ENCODE peak calls at places on chromosomes 13 and 19, in ten cellular contexts. One of them, this sample, is unnamed.

GRCh38 chr19:10818306-10819123 is 17.5 kb downstream of the TMED1 start:
- DNase-seq in RPMI8226: no peak
- DNase-seq in stimulated activated CD8-positive, alpha-beta memory T cell treated with anti-CD3 and anti-CD28 coated beads, Interleukin-12 subunit alpha, Interleukin-12 subunit beta, amount 100 ng/mL, for 1 hour: no peak
- DNase-seq in activated CD4-positive, alpha-beta T cell treated with anti-CD3 and anti-CD28 coated beads for 1 hour: no peak
- DNase-seq in psoas muscle: no peak
- DNase-seq in IMR-90: no peak
- DNase-seq in Calu3: no peak
- DNase-seq in neural crest cell: no peak
- DNase-seq in cerebellum: peak; percentile 32
- DNase-seq in HTR-8/SVneo: no peak
- DNase-seq in this sample: no peak

GRCh38 chr13:51675877-51676276 is 91.6 kb downstream of the WDFY2 start:
- DNase-seq in cerebellum: no peak
- DNase-seq in neural crest cell: no peak
- DNase-seq in IMR-90: no peak
- DNase-seq in Calu3: no peak
- DNase-seq in activated CD4-positive, alpha-beta T cell treated with anti-CD3 and anti-CD28 coated beads for 1 hour: no peak
- DNase-seq in psoas muscle: no peak
- DNase-seq in HTR-8/SVneo: no peak
- DNase-seq in RPMI8226: no peak
- DNase-seq in stimulated activated CD8-positive, alpha-beta memory T cell treated with anti-CD3 and anti-CD28 coated beads, Interleukin-12 subunit alpha, Interleukin-12 subunit beta, amount 100 ng/mL, for 1 hour: no peak
- DNase-seq in this sample: no peak

GRCh38 chr13:31192306-31192705 is 7.5 kb upstream of the B3GLCT start:
- DNase-seq in activated CD4-positive, alpha-beta T cell treated with anti-CD3 and anti-CD28 coated beads for 1 hour: no peak
- DNase-seq in HTR-8/SVneo: no peak
- DNase-seq in IMR-90: no peak
- DNase-seq in RPMI8226: no peak
- DNase-seq in neural crest cell: no peak
- DNase-seq in stimulated activated CD8-positive, alpha-beta memory T cell treated with anti-CD3 and anti-CD28 coated beads, Interleukin-12 subunit alpha, Interleukin-12 subunit beta, amount 100 ng/mL, for 1 hour: no peak
- DNase-seq in Calu3: no peak
- DNase-seq in psoas muscle: peak; percentile 55
- DNase-seq in cerebellum: no peak
- DNase-seq in this sample: no peak

GRCh38 chr19:32397736-32398135 is 7.8 kb upstream of the DPY19L3 start:
- DNase-seq in HTR-8/SVneo: peak; percentile 33
- DNase-seq in neural crest cell: no peak
- DNase-seq in psoas muscle: no peak
- DNase-seq in activated CD4-positive, alpha-beta T cell treated with anti-CD3 and anti-CD28 coated beads for 1 hour: no peak
- DNase-seq in cerebellum: no peak
- DNase-seq in IMR-90: peak; percentile 88
- DNase-seq in RPMI8226: no peak
- DNase-seq in Calu3: no peak
- DNase-seq in stimulated activated CD8-positive, alpha-beta memory T cell treated with anti-CD3 and anti-CD28 coated beads, Interleukin-12 subunit alpha, Interleukin-12 subunit beta, amount 100 ng/mL, for 1 hour: no peak
- DNase-seq in this sample: no peak

GRCh38 chr19:23392706-23393105 is 2.6 kb downstream of the ZNF91 start:
- DNase-seq in IMR-90: no peak
- DNase-seq in Calu3: no peak
- DNase-seq in neural crest cell: no peak
- DNase-seq in cerebellum: no peak
- DNase-seq in RPMI8226: no peak
- DNase-seq in HTR-8/SVneo: no peak
- DNase-seq in psoas muscle: no peak
- DNase-seq in stimulated activated CD8-positive, alpha-beta memory T cell treated with anti-CD3 and anti-CD28 coated beads, Interleukin-12 subunit alpha, Interleukin-12 subunit beta, amount 100 ng/mL, for 1 hour: no peak
- DNase-seq in activated CD4-positive, alpha-beta T cell treated with anti-CD3 and anti-CD28 coated beads for 1 hour: no peak
- DNase-seq in this sample: no peak

GRCh38 chr13:107211073-107211472 is 643.1 kb upstream of the ARGLU1 start:
- DNase-seq in neural crest cell: peak; percentile 79
- DNase-seq in Calu3: peak; percentile 50
- DNase-seq in RPMI8226: peak; percentile 65
- DNase-seq in psoas muscle: peak; percentile 65
- DNase-seq in stimulated activated CD8-positive, alpha-beta memory T cell treated with anti-CD3 and anti-CD28 coated beads, Interleukin-12 subunit alpha, Interleukin-12 subunit beta, amount 100 ng/mL, for 1 hour: peak; percentile 2
- DNase-seq in IMR-90: peak; percentile 97
- DNase-seq in activated CD4-positive, alpha-beta T cell treated with anti-CD3 and anti-CD28 coated beads for 1 hour: no peak
- DNase-seq in cerebellum: peak; percentile 68
- DNase-seq in HTR-8/SVneo: peak; percentile 47
- DNase-seq in this sample: peak; percentile 80

GRCh38 chr13:48873598-48873997 is 102.1 kb upstream of the FNDC3A start:
- DNase-seq in HTR-8/SVneo: peak; percentile 14
- DNase-seq in activated CD4-positive, alpha-beta T cell treated with anti-CD3 and anti-CD28 coated beads for 1 hour: no peak
- DNase-seq in stimulated activated CD8-positive, alpha-beta memory T cell treated with anti-CD3 and anti-CD28 coated beads, Interleukin-12 subunit alpha, Interleukin-12 subunit beta, amount 100 ng/mL, for 1 hour: no peak
- DNase-seq in Calu3: no peak
- DNase-seq in psoas muscle: no peak
- DNase-seq in RPMI8226: no peak
- DNase-seq in IMR-90: peak; percentile 59
- DNase-seq in cerebellum: no peak
- DNase-seq in neural crest cell: no peak
- DNase-seq in this sample: no peak

GRCh38 chr19:8392017-8392591 is 1.9 kb downstream of the RAB11B start:
- DNase-seq in HTR-8/SVneo: no peak
- DNase-seq in psoas muscle: peak; percentile 70
- DNase-seq in stimulated activated CD8-positive, alpha-beta memory T cell treated with anti-CD3 and anti-CD28 coated beads, Interleukin-12 subunit alpha, Interleukin-12 subunit beta, amount 100 ng/mL, for 1 hour: no peak
- DNase-seq in Calu3: no peak
- DNase-seq in neural crest cell: no peak
- DNase-seq in cerebellum: no peak
- DNase-seq in IMR-90: no peak
- DNase-seq in RPMI8226: no peak
- DNase-seq in activated CD4-positive, alpha-beta T cell treated with anti-CD3 and anti-CD28 coated beads for 1 hour: no peak
- DNase-seq in this sample: no peak

GRCh38 chr19:40055832-40056504 is at the start of gene ZNF780B:
- DNase-seq in HTR-8/SVneo: peak; percentile 79
- DNase-seq in activated CD4-positive, alpha-beta T cell treated with anti-CD3 and anti-CD28 coated beads for 1 hour: peak; percentile 50
- DNase-seq in psoas muscle: peak; percentile 64
- DNase-seq in stimulated activated CD8-positive, alpha-beta memory T cell treated with anti-CD3 and anti-CD28 coated beads, Interleukin-12 subunit alpha, Interleukin-12 subunit beta, amount 100 ng/mL, for 1 hour: peak; percentile 48
- DNase-seq in neural crest cell: peak; percentile 46
- DNase-seq in RPMI8226: peak; percentile 59
- DNase-seq in cerebellum: peak; percentile 78
- DNase-seq in IMR-90: peak; percentile 47
- DNase-seq in Calu3: peak; percentile 69
- DNase-seq in this sample: peak; percentile 85

GRCh38 chr19:37403403-37403802 is 32.5 kb downstream of the ZNF527 start:
- DNase-seq in Calu3: no peak
- DNase-seq in psoas muscle: no peak
- DNase-seq in cerebellum: no peak
- DNase-seq in IMR-90: no peak
- DNase-seq in neural crest cell: no peak
- DNase-seq in stimulated activated CD8-positive, alpha-beta memory T cell treated with anti-CD3 and anti-CD28 coated beads, Interleukin-12 subunit alpha, Interleukin-12 subunit beta, amount 100 ng/mL, for 1 hour: no peak
- DNase-seq in activated CD4-positive, alpha-beta T cell treated with anti-CD3 and anti-CD28 coated beads for 1 hour: no peak
- DNase-seq in RPMI8226: no peak
- DNase-seq in HTR-8/SVneo: no peak
- DNase-seq in this sample: no peak

GRCh38 chr19:12314553-12314952 is 18.9 kb downstream of the ZNF563 start:
- DNase-seq in RPMI8226: peak; percentile 34
- DNase-seq in neural crest cell: no peak
- DNase-seq in stimulated activated CD8-positive, alpha-beta memory T cell treated with anti-CD3 and anti-CD28 coated beads, Interleukin-12 subunit alpha, Interleukin-12 subunit beta, amount 100 ng/mL, for 1 hour: no peak
- DNase-seq in psoas muscle: no peak
- DNase-seq in HTR-8/SVneo: no peak
- DNase-seq in cerebellum: no peak
- DNase-seq in Calu3: no peak
- DNase-seq in activated CD4-positive, alpha-beta T cell treated with anti-CD3 and anti-CD28 coated beads for 1 hour: no peak
- DNase-seq in IMR-90: no peak
- DNase-seq in this sample: peak; percentile 27

GRCh38 chr13:38530492-38530891 is 156.4 kb upstream of the FREM2 start:
- DNase-seq in stimulated activated CD8-positive, alpha-beta memory T cell treated with anti-CD3 and anti-CD28 coated beads, Interleukin-12 subunit alpha, Interleukin-12 subunit beta, amount 100 ng/mL, for 1 hour: no peak
- DNase-seq in Calu3: no peak
- DNase-seq in activated CD4-positive, alpha-beta T cell treated with anti-CD3 and anti-CD28 coated beads for 1 hour: no peak
- DNase-seq in psoas muscle: no peak
- DNase-seq in RPMI8226: no peak
- DNase-seq in IMR-90: peak; percentile 1
- DNase-seq in HTR-8/SVneo: no peak
- DNase-seq in cerebellum: no peak
- DNase-seq in neural crest cell: no peak
- DNase-seq in this sample: no peak

GRCh38 chr19:5355693-5356092 is 15.1 kb upstream of the PTPRS start:
- DNase-seq in activated CD4-positive, alpha-beta T cell treated with anti-CD3 and anti-CD28 coated beads for 1 hour: no peak
- DNase-seq in neural crest cell: no peak
- DNase-seq in psoas muscle: no peak
- DNase-seq in stimulated activated CD8-positive, alpha-beta memory T cell treated with anti-CD3 and anti-CD28 coated beads, Interleukin-12 subunit alpha, Interleukin-12 subunit beta, amount 100 ng/mL, for 1 hour: no peak
- DNase-seq in RPMI8226: no peak
- DNase-seq in cerebellum: no peak
- DNase-seq in IMR-90: no peak
- DNase-seq in HTR-8/SVneo: no peak
- DNase-seq in Calu3: no peak
- DNase-seq in this sample: no peak

GRCh38 chr19:46373573-46374359 is 26.9 kb downstream of the PPP5C start:
- DNase-seq in psoas muscle: peak; percentile 80
- DNase-seq in stimulated activated CD8-positive, alpha-beta memory T cell treated with anti-CD3 and anti-CD28 coated beads, Interleukin-12 subunit alpha, Interleukin-12 subunit beta, amount 100 ng/mL, for 1 hour: no peak
- DNase-seq in RPMI8226: peak; percentile 98
- DNase-seq in Calu3: peak; percentile 99
- DNase-seq in HTR-8/SVneo: peak; percentile 46
- DNase-seq in activated CD4-positive, alpha-beta T cell treated with anti-CD3 and anti-CD28 coated beads for 1 hour: no peak
- DNase-seq in IMR-90: peak; percentile 50
- DNase-seq in neural crest cell: no peak
- DNase-seq in cerebellum: peak; percentile 71
- DNase-seq in this sample: peak; percentile 95

GRCh38 chr13:40116008-40116407 is 460.5 kb downstream of the COG6 start:
- DNase-seq in HTR-8/SVneo: peak; percentile 36
- DNase-seq in RPMI8226: no peak
- DNase-seq in IMR-90: peak; percentile 40
- DNase-seq in Calu3: peak; percentile 67
- DNase-seq in psoas muscle: no peak
- DNase-seq in stimulated activated CD8-positive, alpha-beta memory T cell treated with anti-CD3 and anti-CD28 coated beads, Interleukin-12 subunit alpha, Interleukin-12 subunit beta, amount 100 ng/mL, for 1 hour: peak; percentile 8
- DNase-seq in cerebellum: no peak
- DNase-seq in activated CD4-positive, alpha-beta T cell treated with anti-CD3 and anti-CD28 coated beads for 1 hour: no peak
- DNase-seq in neural crest cell: no peak
- DNase-seq in this sample: peak; percentile 75

GRCh38 chr13:87671031-87671823 is at the start of gene SLITRK5:
- DNase-seq in stimulated activated CD8-positive, alpha-beta memory T cell treated with anti-CD3 and anti-CD28 coated beads, Interleukin-12 subunit alpha, Interleukin-12 subunit beta, amount 100 ng/mL, for 1 hour: peak; percentile 37
- DNase-seq in Calu3: no peak
- DNase-seq in psoas muscle: peak; percentile 77
- DNase-seq in HTR-8/SVneo: peak; percentile 50
- DNase-seq in activated CD4-positive, alpha-beta T cell treated with anti-CD3 and anti-CD28 coated beads for 1 hour: peak; percentile 39
- DNase-seq in RPMI8226: peak; percentile 87
- DNase-seq in cerebellum: peak; percentile 84
- DNase-seq in IMR-90: peak; percentile 16
- DNase-seq in neural crest cell: peak; percentile 90
- DNase-seq in this sample: peak; percentile 73

GRCh38 chr19:47518139-47518538 is 3.3 kb upstream of the NAPA start:
- DNase-seq in neural crest cell: no peak
- DNase-seq in activated CD4-positive, alpha-beta T cell treated with anti-CD3 and anti-CD28 coated beads for 1 hour: no peak
- DNase-seq in stimulated activated CD8-positive, alpha-beta memory T cell treated with anti-CD3 and anti-CD28 coated beads, Interleukin-12 subunit alpha, Interleukin-12 subunit beta, amount 100 ng/mL, for 1 hour: peak; percentile 18
- DNase-seq in psoas muscle: peak; percentile 26
- DNase-seq in RPMI8226: no peak
- DNase-seq in HTR-8/SVneo: no peak
- DNase-seq in IMR-90: no peak
- DNase-seq in cerebellum: no peak
- DNase-seq in Calu3: no peak
- DNase-seq in this sample: no peak